ENCODE peak calls at places on chromosomes 16 and 17, in seven cellular contexts. D is fibroblast of villous mesenchyme, T is GM23338, V is IMR-90, A is uterus, F is foreskin fibroblast, N is fibroblast of lung. E is an unnamed sample.

GRCh38 chr17:57522436-57523005 is 222.6 kb downstream of the CCDC182 start:
- DNase-seq in A (no peak), D (no peak), V (no peak), F (no peak), N (no peak), T (no peak), E (no peak)

GRCh38 chr16:8795096-8795495 is 2.3 kb downstream of the TMEM186 start:
- DNase-seq in F (no peak), V (no peak), T (no peak), N (no peak), A (no peak), D (no peak), E (no peak)

GRCh38 chr17:26792486-26792885 is 501.4 kb upstream of the WSB1 start:
- DNase-seq in D (peak; percentile 13), N (peak; percentile 47), A (no peak), T (peak; percentile 0), F (peak; percentile 4), V (peak; percentile 55), E (no peak)

GRCh38 chr16:19872935-19873334 is 11.7 kb downstream of the GPRC5B start:
- DNase-seq in F (no peak), D (no peak), N (no peak), A (no peak), T (no peak), V (no peak), E (no peak)

GRCh38 chr16:89805136-89805905 is 11.1 kb downstream of the FANCA start:
- DNase-seq in F (peak; percentile 59), D (peak; percentile 82), V (peak; percentile 83), A (no peak), N (peak; percentile 77), T (no peak), E (no peak)

GRCh38 chr16:50297301-50298074 is 31.1 kb downstream of the ADCY7 start:
- DNase-seq in N (no peak), F (no peak), V (no peak), T (no peak), A (peak; percentile 13), D (no peak), E (no peak)

GRCh38 chr17:73911726-73912359 is 267.6 kb upstream of the SDK2 start:
- DNase-seq in D (no peak), A (no peak), V (no peak), T (no peak), F (no peak), N (no peak), E (no peak)

GRCh38 chr17:71970312-71970711 is 150.5 kb upstream of the SOX9 start:
- DNase-seq in N (no peak), F (peak; percentile 18), A (no peak), D (no peak), V (peak; percentile 64), T (no peak), E (no peak)

GRCh38 chr17:52159159-52159809 is 770 bp upstream of the CA10 start:
- DNase-seq in N (no peak), F (no peak), A (no peak), D (no peak), T (peak; percentile 22), V (no peak), E (no peak)

GRCh38 chr17:73003487-73003886 is 89.0 kb downstream of the SLC39A11 start:
- DNase-seq in V (no peak), A (no peak), F (no peak), N (no peak), D (no peak), T (no peak), E (no peak)

GRCh38 chr17:15384142-15384803 is 42.9 kb upstream of the TEKT3 start:
- DNase-seq in N (peak; percentile 77), A (peak; percentile 37), V (peak; percentile 25), T (peak; percentile 15), F (peak; percentile 30), D (peak; percentile 62), E (peak; percentile 53)

GRCh38 chr16:19168173-19169080 is at the start of gene SYT17:
- DNase-seq in V (no peak), N (no peak), F (no peak), T (peak; percentile 54), D (no peak), A (no peak), E (no peak)

GRCh38 chr17:50785942-50786570 is 18.7 kb upstream of the ANKRD40CL start:
- DNase-seq in N (peak; percentile 88), D (peak; percentile 62), T (no peak), A (peak; percentile 21), F (peak; percentile 64), V (peak; percentile 90), E (no peak)

GRCh38 chr17:42251115-42251514 is 25.1 kb downstream of the STAT5B start:
- DNase-seq in T (peak; percentile 46), F (no peak), A (no peak), V (no peak), N (peak; percentile 48), D (peak; percentile 74), E (no peak)

GRCh38 chr16:13997933-13998332 is 73.2 kb upstream of the MRTFB start:
- DNase-seq in V (no peak), N (no peak), F (no peak), A (no peak), D (no peak), T (no peak), E (no peak)

GRCh38 chr17:48460055-48460454 is 30.0 kb upstream of the SKAP1 start:
- DNase-seq in F (no peak), N (no peak), D (no peak), V (no peak), A (no peak), T (peak; percentile 24), E (no peak)

GRCh38 chr16:84482001-84482891 is 22.2 kb downstream of the MEAK7 start:
- DNase-seq in T (no peak), N (no peak), V (no peak), F (no peak), D (no peak), A (no peak), E (no peak)

GRCh38 chr16:54679531-54679930 is 251.1 kb upstream of the IRX5 start:
- DNase-seq in D (no peak), T (no peak), A (no peak), V (no peak), F (no peak), N (no peak), E (no peak)

GRCh38 chr17:74547736-74548135 is 1.8 kb upstream of the CD300C start:
- DNase-seq in D (no peak), T (no peak), V (no peak), N (no peak), F (no peak), A (no peak), E (no peak)

GRCh38 chr16:57999971-58000705 is at the start of gene ZNF319:
- DNase-seq in F (no peak), V (no peak), D (peak; percentile 28), N (no peak), A (no peak), T (peak; percentile 44), E (no peak)

GRCh38 chr16:19886061-19886792 is 1.6 kb upstream of the GPRC5B start:
- DNase-seq in V (peak; percentile 75), T (peak; percentile 91), F (peak; percentile 65), D (peak; percentile 81), A (peak; percentile 74), N (peak; percentile 79), E (peak; percentile 92)

GRCh38 chr16:15493416-15494181 is 59.2 kb downstream of the BMERB1 start:
- DNase-seq in D (peak; percentile 68), F (peak; percentile 85), T (no peak), A (peak; percentile 69), V (peak; percentile 52), N (peak; percentile 45), E (no peak)

GRCh38 chr16:51237861-51238378 is 86.8 kb upstream of the SALL1 start:
- DNase-seq in F (no peak), N (no peak), D (no peak), T (no peak), A (no peak), V (no peak), E (no peak)

DNA sequence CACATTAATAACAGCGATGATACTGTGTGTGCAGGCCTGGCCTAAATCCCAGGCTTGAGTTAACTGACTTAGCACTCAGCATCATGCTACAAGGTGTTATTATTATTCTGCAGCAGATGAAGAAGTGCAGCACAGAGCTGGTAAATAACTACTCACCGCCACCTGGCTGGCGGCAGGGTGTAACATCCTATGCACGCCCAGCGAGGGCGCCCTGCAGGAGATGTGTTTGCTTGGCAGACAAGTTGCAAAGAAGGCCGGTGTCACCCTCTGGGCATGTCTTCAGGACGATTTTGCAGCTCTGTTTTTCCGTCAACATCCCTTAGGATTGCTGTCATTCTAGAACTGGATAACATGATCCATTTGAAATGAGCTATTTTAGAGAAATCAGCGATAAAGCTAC is 30.1 kb downstream of the DNAH9 start:
- DNase-seq in A (no peak), D (no peak), V (no peak), N (no peak), F (no peak), T (peak; percentile 1), E (no peak)
- TF ChIP-seq CTCF in A (no peak), D (no peak), V (no peak), N (no peak), F (no peak), T (no peak), E (no peak)

DNA sequence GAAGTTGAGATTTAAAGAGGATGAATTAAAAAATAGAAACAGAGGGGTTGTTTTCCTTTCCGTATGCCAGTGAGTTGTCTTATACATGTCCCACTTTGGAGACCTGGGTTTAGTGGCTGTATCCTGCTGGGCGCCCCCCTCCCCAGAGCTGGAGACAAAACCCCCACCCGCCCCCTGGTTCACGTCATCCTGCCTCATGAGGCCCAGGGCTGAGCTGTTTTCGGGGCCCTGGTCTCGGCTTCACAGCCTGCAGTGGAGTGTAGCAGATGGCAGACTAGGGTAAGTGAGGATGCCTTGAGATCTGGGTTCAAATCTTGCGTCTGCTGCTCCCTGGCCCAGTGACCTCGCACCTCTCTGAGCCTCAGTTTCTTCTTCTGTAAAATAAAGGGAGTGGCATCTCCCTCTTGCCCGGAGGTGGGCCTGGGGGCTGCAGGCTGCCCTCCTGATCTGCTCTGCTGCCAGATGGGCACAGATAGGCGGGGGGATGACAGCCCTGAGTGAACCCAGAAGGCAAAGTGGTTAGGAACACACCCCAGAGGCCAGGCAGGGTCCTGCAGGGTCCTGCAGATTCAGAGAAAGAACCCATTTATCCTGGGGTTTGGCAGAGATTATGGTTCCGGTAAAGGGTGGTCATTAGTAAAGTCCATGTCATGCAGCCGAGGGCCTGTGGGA is 45.1 kb downstream of the SOCS3 start:
- DNase-seq in V (no peak), A (no peak), F (no peak), T (peak; percentile 38), D (no peak), N (no peak), E (no peak)
- TF ChIP-seq CTCF in V (no peak), A (no peak), F (no peak), T (no peak), D (peak; percentile 7), N (peak; percentile 19), E (no peak)

GRCh38 chr17:20026960-20027359 is 17.8 kb downstream of the SPECC1 start:
- DNase-seq in V (no peak), T (no peak), F (no peak), N (no peak), D (peak; percentile 53), A (no peak), E (no peak)
- TF ChIP-seq CTCF in V (no peak), T (no peak), F (no peak), N (no peak), D (no peak), A (no peak), E (no peak)

DNA sequence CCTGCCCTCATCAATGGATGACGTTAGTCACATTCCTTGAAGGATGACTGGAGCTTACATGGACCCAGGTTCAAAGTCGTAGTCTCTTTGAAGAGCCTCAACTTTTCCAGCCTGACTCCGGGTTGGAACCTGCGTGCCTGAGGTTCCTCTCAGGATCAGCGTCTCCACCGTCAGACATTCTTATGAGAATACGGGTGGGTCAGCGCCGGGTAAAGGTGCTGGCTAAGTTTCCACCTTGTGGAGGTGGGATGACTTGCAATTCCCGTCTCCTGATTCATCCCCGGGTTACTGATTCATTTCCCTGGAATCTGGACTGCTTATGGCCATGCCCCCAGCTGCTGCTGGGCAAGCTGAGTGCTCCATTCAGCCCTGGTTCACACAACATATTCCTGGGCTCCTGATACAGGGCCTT is 38.9 kb upstream of the CMIP start:
- DNase-seq in T (peak; percentile 69), A (no peak), D (peak; percentile 62), F (peak; percentile 80), V (peak; percentile 92), N (peak; percentile 67), E (no peak)
- TF ChIP-seq CTCF in T (peak; percentile 20), A (no peak), D (no peak), F (no peak), V (peak; percentile 5), N (peak; percentile 4), E (no peak)